ENCODE peak calls at places on chromosomes 4 and X, in six cellular contexts. W is GM12865, C is SW480, O is T-helper 9 cell, Y is left lung, H is amniotic stem cell. D is an unnamed sample.
A peak's percentile ranks its signal among the peaks of the same experiment; 100 is the strongest.

GRCh38 chr4:139972305-139972704 is 181.7 kb downstream of the MAML3 start:
- DNase-seq in Y (no peak), H (no peak), O (no peak), C (no peak), W (peak; percentile 14), D (no peak)

GRCh38 chrX:141405878-141406492 is 163.7 kb upstream of the SPANXC start:
- DNase-seq in C (no peak), O (no peak), H (no peak), Y (no peak), W (no peak), D (peak; percentile 37)

GRCh38 chr4:94463771-94464170 is 12.0 kb downstream of the PDLIM5 start:
- DNase-seq in Y (no peak), H (no peak), W (no peak), C (no peak), O (no peak), D (no peak)

GRCh38 chr4:94833394-94833793 is 75.6 kb downstream of the BMPR1B start:
- DNase-seq in W (no peak), H (no peak), C (no peak), O (no peak), Y (no peak), D (no peak)

GRCh38 chr4:26127851-26128337 is 192.9 kb upstream of the RBPJ start:
- DNase-seq in O (no peak), W (no peak), Y (no peak), H (no peak), C (no peak), D (peak; percentile 92)

GRCh38 chr4:174538123-174538875 is 16.0 kb upstream of the HPGD start:
- DNase-seq in W (peak; percentile 87), Y (no peak), C (no peak), H (no peak), O (no peak), D (no peak)

GRCh38 chr4:112266823-112267222 is 18.9 kb downstream of the TIFA start:
- DNase-seq in Y (no peak), O (no peak), W (peak; percentile 35), C (no peak), H (no peak), D (no peak)

GRCh38 chr4:124322234-124322831 is 390.2 kb downstream of the ANKRD50 start:
- DNase-seq in W (peak; percentile 23), H (no peak), C (peak; percentile 16), Y (no peak), O (no peak), D (no peak)

GRCh38 chr4:164239976-164240375 is 514.0 kb upstream of the SMIM31 start:
- DNase-seq in H (no peak), W (no peak), C (no peak), O (no peak), Y (no peak), D (no peak)

GRCh38 chr4:33649015-33649414 is 2595.3 kb downstream of the ARAP2 start:
- DNase-seq in C (peak; percentile 0), Y (no peak), O (no peak), W (no peak), H (peak; percentile 21), D (no peak)

GRCh38 chr4:103892616-103893015 is 172.8 kb upstream of the TACR3 start:
- DNase-seq in C (no peak), H (no peak), O (no peak), W (no peak), Y (no peak), D (no peak)

GRCh38 chr4:8157944-8158709 is 486 bp downstream of the ABLIM2 start:
- DNase-seq in Y (peak; percentile 82), C (no peak), W (no peak), O (no peak), H (no peak), D (no peak)

GRCh38 chr4:172838108-172838507 is 330.5 kb upstream of the GALNT7 start:
- DNase-seq in H (no peak), Y (no peak), O (no peak), W (no peak), C (no peak), D (no peak)

D was measured in RWPE2.